ENCODE peak calls at places on chromosomes 3 and 15, in five cellular contexts. G is sciatic nerve, P is H54, R is spleen, A is mesothelial cell of epicardium. Q is an unnamed sample.

GRCh38 chr15:31217566-31218270 is 108.9 kb upstream of the KLF13 start:
- DNase-seq in G (no peak), P (no peak), R (no peak), A (no peak), Q (no peak)

GRCh38 chr3:181330257-181330656 is 340.7 kb upstream of the DNAJC19 start:
- DNase-seq in G (no peak), P (no peak), R (no peak), A (no peak), Q (no peak)

GRCh38 chr3:23629181-23629893 is 176.4 kb upstream of the UBE2E1 start:
- DNase-seq in G (no peak), P (no peak), R (no peak), A (no peak), Q (no peak)

GRCh38 chr15:60673156-60673555 is 194.2 kb upstream of the ICE2 start:
- DNase-seq in G (no peak), P (no peak), R (no peak), A (no peak), Q (no peak)

GRCh38 chr15:80615783-80616391 is 79.2 kb upstream of the ABHD17C start:
- DNase-seq in G (no peak), P (no peak), R (no peak), A (peak), Q (no peak)

GRCh38 chr15:41878355-41878699 is 15.5 kb downstream of the SPTBN5 start:
- DNase-seq in G (no peak), P (no peak), R (no peak), A (no peak), Q (no peak)

GRCh38 chr3:105866656-105867653 is 1.9 kb downstream of the CBLB start:
- DNase-seq in G (no peak), P (no peak), R (no peak), A (no peak), Q (no peak)

GRCh38 chr3:12559520-12559919 is 2.6 kb downstream of the MKRN2 start:
- DNase-seq in G (no peak), P (no peak), R (no peak), A (no peak), Q (no peak)

GRCh38 chr15:73752817-73753214 is 335 bp downstream of the INSYN1 start:
- DNase-seq in G (no peak), P (no peak), R (peak), A (no peak), Q (no peak)

GRCh38 chr3:153615863-153616262 is 453.8 kb downstream of the RAP2B start:
- DNase-seq in G (no peak), P (no peak), R (no peak), A (no peak), Q (no peak)

GRCh38 chr15:22845289-22845900 is 6.9 kb downstream of the NIPA2 start:
- DNase-seq in G (no peak), P (no peak), R (no peak), A (no peak), Q (no peak)

GRCh38 chr3:186598108-186598784 is 14.6 kb upstream of the AHSG start:
- DNase-seq in G (no peak), P (no peak), R (no peak), A (no peak), Q (no peak)

GRCh38 chr3:150351398-150351797 is 56.7 kb upstream of the TSC22D2 start:
- DNase-seq in G (no peak), P (no peak), R (no peak), A (no peak), Q (no peak)

GRCh38 chr3:10779293-10779805 is 36.7 kb upstream of the SLC6A11 start:
- DNase-seq in G (no peak), P (no peak), R (no peak), A (no peak), Q (peak)

GRCh38 chr15:73996267-73996666 is 1.8 kb downstream of the PML start:
- DNase-seq in G (no peak), P (no peak), R (no peak), A (no peak), Q (no peak)

GRCh38 chr15:74172751-74173544 is 562 bp upstream of the ISLR start:
- DNase-seq in G (peak), P (no peak), R (peak), A (no peak), Q (peak)

GRCh38 chr3:73498764-73499622 is 125.7 kb downstream of the PDZRN3 start:
- DNase-seq in G (no peak), P (no peak), R (no peak), A (no peak), Q (no peak)

GRCh38 chr3:58164199-58164879 is 46.4 kb downstream of the DNASE1L3 start:
- DNase-seq in G (peak), P (no peak), R (no peak), A (no peak), Q (no peak)

GRCh38 chr3:43892061-43892460 is 201.3 kb downstream of the ABHD5 start:
- DNase-seq in G (no peak), P (no peak), R (no peak), A (no peak), Q (no peak)

GRCh38 chr15:33279613-33280205 is 31.1 kb upstream of the RYR3 start:
- DNase-seq in G (no peak), P (peak), R (no peak), A (no peak), Q (no peak)

GRCh38 chr15:90959894-90960293 is 5.2 kb downstream of the RCCD1 start:
- DNase-seq in G (no peak), P (no peak), R (no peak), A (no peak), Q (no peak)

GRCh38 chr3:42345811-42346210 is 64.6 kb downstream of the LYZL4 start:
- DNase-seq in G (no peak), P (no peak), R (no peak), A (no peak), Q (no peak)

GRCh38 chr3:70531063-70531657 is 218.7 kb upstream of the MDFIC2 start:
- DNase-seq in G (no peak), P (no peak), R (no peak), A (no peak), Q (no peak)

Q was measured in mesenteric fat pad.